ENCODE peak calls at places on chromosomes 4 and X, in four cellular contexts. C is K562, G is GM12878, Y is HepG2. Z is an unnamed sample.

GRCh38 chr4:40152642-40153041 is 44.2 kb upstream of the RHOH start:
- DNase-seq in C (no peak), G (no peak), Y (no peak), Z (no peak)

GRCh38 chr4:89353514-89353913 is 45.9 kb upstream of the GPRIN3 start:
- DNase-seq in C (no peak), G (no peak), Y (no peak), Z (no peak)

GRCh38 chr4:102598102-102598758 is 97.1 kb downstream of the NFKB1 start:
- DNase-seq in C (no peak), G (no peak), Y (no peak), Z (no peak)

GRCh38 chr4:94974773-94975172 is 217.0 kb downstream of the BMPR1B start:
- DNase-seq in C (no peak), G (no peak), Y (no peak), Z (no peak)

GRCh38 chr4:108650212-108651067 is at the start of gene OSTC:
- DNase-seq in C (peak), G (peak), Y (peak), Z (peak)

GRCh38 chrX:146055733-146056132 is 238.1 kb downstream of the SLITRK2 start:
- DNase-seq in C (no peak), G (no peak), Y (no peak), Z (no peak)

GRCh38 chrX:144627947-144628346 is 619.4 kb upstream of the SPANXN1 start:
- DNase-seq in C (no peak), G (no peak), Y (no peak), Z (no peak)

GRCh38 chrX:134244043-134244442 is 7.1 kb downstream of the CCDC160 start:
- DNase-seq in C (no peak), G (no peak), Y (no peak), Z (no peak)

GRCh38 chr4:124212835-124213640 is 499.5 kb downstream of the ANKRD50 start:
- DNase-seq in C (no peak), G (no peak), Y (no peak), Z (no peak)

GRCh38 chr4:2301806-2302205 is 39.9 kb upstream of the MXD4 start:
- DNase-seq in C (no peak), G (no peak), Y (no peak), Z (no peak)

GRCh38 chr4:55397024-55397520 is 1.3 kb downstream of the TMEM165 start:
- DNase-seq in C (no peak), G (no peak), Y (no peak), Z (no peak)

GRCh38 chrX:20596856-20597255 is 330.1 kb upstream of the RPS6KA3 start:
- DNase-seq in C (no peak), G (no peak), Y (no peak), Z (no peak)

GRCh38 chr4:90317785-90318184 is 190.6 kb downstream of the CCSER1 start:
- DNase-seq in C (no peak), G (no peak), Y (no peak), Z (peak)

GRCh38 chr4:7067147-7067522 is 729 bp downstream of the GRPEL1 start:
- DNase-seq in C (no peak), G (no peak), Y (peak), Z (no peak)

GRCh38 chr4:86114563-86114962 is 245.3 kb downstream of the MAPK10 start:
- DNase-seq in C (no peak), G (no peak), Y (no peak), Z (no peak)

GRCh38 chr4:16669036-16669435 is 229.4 kb downstream of the LDB2 start:
- DNase-seq in C (no peak), G (no peak), Y (no peak), Z (no peak)

GRCh38 chr4:183838987-183839712 is 66.0 kb upstream of the STOX2 start:
- DNase-seq in C (no peak), G (no peak), Y (no peak), Z (no peak)

GRCh38 chr4:601612-602558 is 23.5 kb upstream of the PDE6B start:
- DNase-seq in C (no peak), G (no peak), Y (no peak), Z (no peak)

GRCh38 chr4:89247951-89248350 is 59.6 kb downstream of the GPRIN3 start:
- DNase-seq in C (no peak), G (no peak), Y (no peak), Z (no peak)

GRCh38 chrX:138946941-138947340 is 235.4 kb upstream of the FGF13 start:
- DNase-seq in C (no peak), G (no peak), Y (no peak), Z (no peak)

GRCh38 chrX:118189628-118190027 is 73.0 kb upstream of the KLHL13 start:
- DNase-seq in C (no peak), G (no peak), Y (no peak), Z (no peak)

GRCh38 chr4:139872274-139872673 is 206.7 kb downstream of the MGST2 start:
- DNase-seq in C (no peak), G (no peak), Y (peak), Z (no peak)

GRCh38 chr4:92091335-92091734 is 212.4 kb upstream of the GRID2 start:
- DNase-seq in C (no peak), G (no peak), Y (peak), Z (no peak)

GRCh38 chrX:9902651-9903050 is 64.5 kb upstream of the CLDN34 start:
- DNase-seq in C (no peak), G (no peak), Y (no peak), Z (no peak)

GRCh38 chrX:34972206-34972605 is 29.6 kb downstream of the FAM47B start:
- DNase-seq in C (no peak), G (no peak), Y (no peak), Z (no peak)

GRCh38 chr4:37008199-37008598 is 236.3 kb upstream of the NWD2 start:
- DNase-seq in C (no peak), G (no peak), Y (peak), Z (no peak)

GRCh38 chr4:168830777-168831512 is 179.1 kb downstream of the CBR4 start:
- DNase-seq in C (no peak), G (no peak), Y (no peak), Z (no peak)

GRCh38 chr4:2795558-2796260 is 2.8 kb downstream of the SH3BP2 start:
- DNase-seq in C (no peak), G (no peak), Y (no peak), Z (no peak)

GRCh38 chr4:54764501-54764900 is 106.7 kb downstream of the KIT start:
- DNase-seq in C (no peak), G (no peak), Y (no peak), Z (no peak)

GRCh38 chr4:91830681-91831395 is 472.9 kb upstream of the GRID2 start:
- DNase-seq in C (no peak), G (no peak), Y (no peak), Z (no peak)

DNA sequence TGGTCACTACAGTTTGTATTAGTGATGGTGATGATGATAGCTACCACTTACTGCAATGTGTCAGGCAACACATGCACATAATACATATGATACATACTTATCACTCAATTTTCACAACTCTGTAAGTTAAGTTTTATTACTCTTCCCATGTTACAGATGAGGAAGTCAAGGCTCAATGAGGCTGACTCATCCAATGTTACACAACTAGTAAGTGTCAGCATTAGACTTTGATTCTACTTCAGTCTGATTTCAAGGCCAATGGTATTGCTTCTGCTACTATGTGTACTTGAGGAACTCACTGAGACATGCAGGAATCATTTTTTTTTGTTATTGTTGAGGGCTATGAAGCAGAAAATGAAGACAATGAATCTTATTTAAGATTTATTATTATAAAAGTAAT is 96.4 kb upstream of the TRPC5OS start:
- DNase-seq in C (no peak), G (no peak), Y (no peak), Z (no peak)
- TF ChIP-seq FOXK2 in C (no peak), G (no peak), Y (no peak), Z (no peak)

GRCh38 chr4:153486281-153487151 is 20.4 kb downstream of the TMEM131L start:
- DNase-seq in C (no peak), G (no peak), Y (peak), Z (no peak)
- TF ChIP-seq FOXK2 in C (no peak), G (no peak), Y (no peak), Z (no peak)

GRCh38 chrX:13479452-13479813 is 90.0 kb upstream of the EGFL6 start:
- DNase-seq in C (no peak), G (no peak), Y (no peak), Z (no peak)

GRCh38 chrX:13485167-13485566 is 84.2 kb upstream of the EGFL6 start:
- DNase-seq in C (no peak), G (no peak), Y (no peak), Z (no peak)

GRCh38 chrX:13483773-13484172 is 85.6 kb upstream of the EGFL6 start:
- DNase-seq in C (no peak), G (no peak), Y (no peak), Z (no peak)

GRCh38 chrX:13478740-13479451 is 90.5 kb upstream of the EGFL6 start:
- DNase-seq in C (no peak), G (no peak), Y (no peak), Z (no peak)

GRCh38 chrX:13482764-13483552 is 86.4 kb upstream of the EGFL6 start:
- DNase-seq in C (no peak), G (no peak), Y (no peak), Z (no peak)
- TF ChIP-seq FOXK2 in C (no peak), G (no peak), Y (no peak), Z (no peak)

DNA sequence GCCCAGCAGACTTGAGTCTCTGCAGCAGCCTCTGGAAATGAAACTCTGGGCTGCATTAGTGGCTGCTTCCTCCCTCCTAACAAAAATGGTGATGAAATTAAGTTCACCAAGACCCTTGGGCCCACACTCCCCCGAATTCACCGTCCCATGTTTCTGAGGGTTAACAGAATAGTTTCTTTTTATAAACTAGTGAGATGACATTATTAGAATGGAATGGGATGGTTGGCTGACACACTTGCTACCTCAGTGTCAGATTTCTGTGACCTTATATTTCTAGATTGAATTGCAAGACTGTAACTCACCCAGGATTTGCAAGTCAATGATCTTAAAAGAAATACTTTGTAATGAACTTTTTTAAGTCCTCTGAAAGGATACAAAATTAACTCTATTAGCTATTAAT is 127.1 kb downstream of the SHROOM3 start:
- DNase-seq in C (no peak), G (no peak), Y (no peak), Z (no peak)
- TF ChIP-seq FOXK2 in C (no peak), G (no peak), Y (no peak), Z (no peak)

GRCh38 chr4:147518846-147519767 is 38.2 kb downstream of the EDNRA start:
- DNase-seq in C (peak), G (peak), Y (peak), Z (peak)
- TF ChIP-seq FOXK2 in C (peak), G (peak), Y (no peak), Z (no peak)

DNA sequence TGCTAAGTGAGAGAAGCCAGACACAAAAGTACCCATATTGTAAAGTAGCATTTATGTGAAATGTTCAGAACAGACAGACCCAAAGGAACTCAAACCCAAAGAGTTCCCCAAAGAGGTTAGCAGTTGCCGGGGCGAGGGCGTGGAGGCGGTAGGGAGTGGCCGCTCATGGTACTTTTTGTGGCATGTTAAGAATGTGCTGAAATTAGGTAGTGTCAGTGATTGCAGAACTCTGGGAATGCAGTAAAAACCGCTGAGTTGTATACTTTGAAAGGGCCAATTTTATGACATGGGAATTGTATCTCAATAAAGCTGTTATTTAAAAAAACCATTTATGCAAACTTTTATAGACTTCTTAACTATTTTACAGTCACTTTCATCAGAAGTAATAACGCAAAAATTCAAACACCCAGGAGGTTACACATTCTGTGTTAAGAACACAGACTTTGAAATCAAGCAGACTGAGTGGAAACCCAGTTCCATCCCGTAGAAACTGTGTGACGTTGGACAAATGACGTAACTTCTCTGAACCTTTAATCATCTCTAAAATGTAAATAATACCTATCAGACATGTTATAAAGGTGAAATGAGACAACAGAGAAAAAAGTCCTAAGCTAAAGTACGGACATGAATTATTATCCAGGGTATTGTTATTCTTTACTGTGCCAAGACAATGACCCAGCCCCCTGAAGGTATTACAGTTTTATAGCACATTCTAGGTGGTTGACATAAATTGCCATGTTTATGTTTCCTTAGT is 19.6 kb downstream of the ZFP42 start:
- DNase-seq in C (no peak), G (no peak), Y (no peak), Z (no peak)
- TF ChIP-seq FOXK2 in C (no peak), G (no peak), Y (no peak), Z (no peak)

GRCh38 chr4:8329560-8329858 is 60.0 kb downstream of the HTRA3 start:
- DNase-seq in C (no peak), G (no peak), Y (no peak), Z (no peak)
- TF ChIP-seq FOXK2 in C (no peak), G (no peak), Y (no peak), Z (no peak)

Z was measured in HEK293T.